ENCODE peak calls at places on chromosomes 11 and 22, in four cellular contexts. N is upper lobe of right lung, M is MM.1S, E is fibroblast of lung. L is an unnamed sample.
A peak's percentile ranks its signal among the peaks of the same experiment; 100 is the strongest.

GRCh38 chr22:46661221-46661851 is 41.1 kb downstream of the GRAMD4 start:
- DNase-seq in M (no peak), N (no peak), E (peak; percentile 69), L (peak; percentile 81)

GRCh38 chr11:46414899-46415298 is 23.3 kb upstream of the CHRM4 start:
- DNase-seq in E (no peak), M (no peak), N (peak; percentile 6), L (no peak)

GRCh38 chr11:115869780-115870431 is 365.7 kb upstream of the CADM1 start:
- DNase-seq in M (no peak), E (peak; percentile 55), N (peak; percentile 69), L (peak; percentile 3)

GRCh38 chr11:126638663-126639062 is 283.2 kb downstream of the ST3GAL4 start:
- DNase-seq in N (no peak), M (no peak), E (no peak), L (no peak)

GRCh38 chr11:74634537-74634936 is 42.2 kb downstream of the POLD3 start:
- DNase-seq in E (peak; percentile 43), M (no peak), N (no peak), L (peak; percentile 81)

GRCh38 chr11:16809901-16810668 is 71.6 kb downstream of the C11orf58 start:
- DNase-seq in N (no peak), M (no peak), E (peak; percentile 74), L (peak; percentile 50)

GRCh38 chr11:125833016-125833415 is at the start of gene PATE4:
- DNase-seq in E (no peak), M (no peak), N (no peak), L (no peak)

GRCh38 chr11:134515081-134515960 is 103.3 kb upstream of the B3GAT1 start:
- DNase-seq in E (no peak), M (no peak), N (peak; percentile 45), L (no peak)

GRCh38 chr22:27150530-27150909 is 493.1 kb downstream of the MIAT start:
- DNase-seq in M (no peak), E (no peak), N (no peak), L (no peak)

GRCh38 chr22:31227186-31227585 is 15.1 kb downstream of the LIMK2 start:
- DNase-seq in N (no peak), M (no peak), E (no peak), L (no peak)

GRCh38 chr11:78110830-78111229 is 28.6 kb downstream of the ALG8 start:
- DNase-seq in E (no peak), N (no peak), M (no peak), L (peak; percentile 53)

GRCh38 chr22:26937213-26937612 is 279.8 kb downstream of the MIAT start:
- DNase-seq in E (no peak), M (no peak), N (no peak), L (no peak)

GRCh38 chr11:7060828-7061227 is 28.0 kb upstream of the RBMXL2 start:
- DNase-seq in E (peak; percentile 58), M (no peak), N (no peak), L (peak; percentile 49)

GRCh38 chr11:129861702-129862107 is 33.7 kb downstream of the NFRKB start:
- DNase-seq in N (peak; percentile 80), E (peak; percentile 90), M (no peak), L (peak; percentile 94)

GRCh38 chr11:102666331-102666957 is 39.1 kb downstream of the MMP27 start:
- DNase-seq in M (peak; percentile 46), E (peak; percentile 70), N (no peak), L (peak; percentile 71)

GRCh38 chr11:31450841-31451240 is 58.6 kb downstream of the IMMP1L start:
- DNase-seq in M (no peak), E (no peak), N (no peak), L (no peak)

GRCh38 chr11:96827164-96827563 is 437.4 kb downstream of the JRKL start:
- DNase-seq in E (peak; percentile 46), N (no peak), M (no peak), L (peak; percentile 22)

GRCh38 chr11:69943066-69943465 is 123.8 kb upstream of the FGF3 start:
- DNase-seq in N (peak; percentile 30), E (no peak), M (no peak), L (no peak)

GRCh38 chr11:43690929-43691328 is 10.4 kb downstream of the HSD17B12 start:
- DNase-seq in E (no peak), N (no peak), M (no peak), L (no peak)

GRCh38 chr11:12585861-12586260 is 88.4 kb upstream of the TEAD1 start:
- DNase-seq in M (no peak), N (no peak), E (peak; percentile 20), L (peak; percentile 13)

GRCh38 chr11:107683807-107684206 is 28.0 kb downstream of the SLN start:
- DNase-seq in N (no peak), M (no peak), E (no peak), L (no peak)

GRCh38 chr11:29171350-29171950 is 845.4 kb downstream of the KCNA4 start:
- DNase-seq in E (no peak), N (no peak), M (no peak), L (no peak)

GRCh38 chr11:1921576-1922141 is 2.2 kb downstream of the TNNT3 start:
- DNase-seq in E (peak; percentile 19), N (no peak), M (no peak), L (peak; percentile 93)

GRCh38 chr11:112050721-112051120 is 23.1 kb downstream of the PIH1D2 start:
- DNase-seq in N (no peak), M (peak; percentile 14), E (no peak), L (no peak)

GRCh38 chr11:23585700-23586099 is 725.4 kb upstream of the CCDC179 start:
- DNase-seq in E (peak; percentile 37), M (no peak), N (no peak), L (peak; percentile 1)

GRCh38 chr11:94635072-94635471 is 67.9 kb downstream of the PIWIL4 start:
- DNase-seq in E (no peak), N (no peak), M (no peak), L (no peak)

GRCh38 chr11:62546937-62547625 is 475 bp upstream of the AHNAK start:
- DNase-seq in M (no peak), E (peak; percentile 57), N (no peak), L (peak; percentile 37)

GRCh38 chr22:40855960-40856512 is 403 bp downstream of the ST13 start:
- DNase-seq in N (no peak), E (peak; percentile 29), M (peak; percentile 28), L (peak; percentile 33)

DNA sequence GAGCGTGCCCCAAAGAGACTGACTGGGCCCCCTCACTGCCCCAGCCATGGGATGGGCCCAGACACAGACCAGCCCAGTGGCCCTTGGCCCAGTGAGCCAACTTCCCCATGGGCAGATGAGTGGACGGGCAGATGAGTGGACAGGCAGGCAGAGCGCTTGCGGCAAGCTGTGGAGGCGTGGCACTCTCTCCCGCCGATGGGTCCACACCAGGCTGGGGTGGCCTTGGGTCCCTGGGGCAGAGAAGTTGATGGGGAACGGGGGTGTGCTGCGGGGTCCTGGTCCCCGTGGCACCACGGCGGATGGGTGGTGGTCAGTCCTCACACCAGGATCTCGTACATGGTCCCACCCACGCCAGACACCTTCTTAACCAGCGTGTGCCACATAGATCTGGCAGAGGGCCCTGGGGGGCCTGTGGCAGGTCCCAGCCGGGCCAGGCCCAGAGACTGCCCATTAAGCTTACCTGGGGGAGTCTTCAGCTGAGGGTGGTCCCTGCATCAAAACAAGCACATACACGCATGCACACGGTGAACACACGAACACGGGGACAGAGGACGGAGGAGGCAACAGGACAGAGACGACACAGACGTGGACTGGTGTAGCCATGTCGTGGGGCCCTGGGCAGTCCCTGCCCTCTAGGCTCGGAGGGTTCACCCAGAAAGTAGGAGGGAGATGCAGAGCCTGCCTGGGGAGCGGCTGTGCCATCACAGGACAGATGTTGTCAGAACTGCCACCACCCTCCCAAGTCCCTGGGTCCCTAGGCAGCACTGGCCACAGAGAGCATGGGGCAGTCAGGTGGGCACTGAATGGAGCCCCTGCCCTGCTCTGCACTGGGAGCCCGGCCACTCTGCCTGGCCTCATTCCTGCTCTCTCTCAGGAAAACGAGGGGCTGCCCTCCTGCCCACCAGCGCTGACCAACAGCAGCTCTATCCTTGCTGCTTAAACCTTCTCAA is 182.2 kb downstream of the IGLL1 start:
- DNase-seq in M (no peak), N (peak; percentile 56), E (no peak), L (no peak)
- TF ChIP-seq CTCF in M (no peak), N (no peak), E (no peak), L (no peak)

GRCh38 chr22:22834783-22835182 is 52.8 kb upstream of the IGLL5 start:
- DNase-seq in E (no peak), N (no peak), M (no peak), L (no peak)
- H3K4me3 ChIP-seq in E (no peak overlapping the region), N (no peak overlapping the region), M (no peak overlapping the region), L (no peak overlapping the region)

GRCh38 chr22:37330200-37331033 is 48.1 kb downstream of the CYTH4 start:
- DNase-seq in M (peak; percentile 53), N (peak; percentile 77), E (peak; percentile 79), L (peak; percentile 94)
- TF ChIP-seq CTCF in M (peak; percentile 19), N (no peak), E (no peak), L (peak; percentile 24)

DNA sequence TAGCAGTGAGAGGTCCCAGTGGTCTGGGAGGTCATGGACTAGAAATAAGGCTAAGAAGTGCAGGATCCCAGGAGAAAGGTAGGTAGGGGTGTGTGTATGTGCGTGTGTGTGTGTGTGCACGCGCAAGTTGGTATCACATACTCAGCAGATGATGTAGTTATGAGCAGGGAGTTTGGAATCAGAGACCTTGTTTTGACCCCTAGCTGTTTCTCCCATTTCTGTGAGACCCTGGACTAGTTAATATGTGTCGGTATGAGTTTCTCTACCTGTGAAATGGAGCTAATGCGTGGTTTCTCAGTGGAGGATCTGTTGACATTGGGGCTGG is 1.3 kb downstream of the SERPING1 start:
- DNase-seq in E (peak; percentile 51), M (no peak), N (no peak), L (peak; percentile 59)
- H3K4me3 ChIP-seq in E (peak overlapping the region; percentile 65), M (no peak overlapping the region), N (peak overlapping the region; percentile 60), L (peak overlapping the region; percentile 66)

DNA sequence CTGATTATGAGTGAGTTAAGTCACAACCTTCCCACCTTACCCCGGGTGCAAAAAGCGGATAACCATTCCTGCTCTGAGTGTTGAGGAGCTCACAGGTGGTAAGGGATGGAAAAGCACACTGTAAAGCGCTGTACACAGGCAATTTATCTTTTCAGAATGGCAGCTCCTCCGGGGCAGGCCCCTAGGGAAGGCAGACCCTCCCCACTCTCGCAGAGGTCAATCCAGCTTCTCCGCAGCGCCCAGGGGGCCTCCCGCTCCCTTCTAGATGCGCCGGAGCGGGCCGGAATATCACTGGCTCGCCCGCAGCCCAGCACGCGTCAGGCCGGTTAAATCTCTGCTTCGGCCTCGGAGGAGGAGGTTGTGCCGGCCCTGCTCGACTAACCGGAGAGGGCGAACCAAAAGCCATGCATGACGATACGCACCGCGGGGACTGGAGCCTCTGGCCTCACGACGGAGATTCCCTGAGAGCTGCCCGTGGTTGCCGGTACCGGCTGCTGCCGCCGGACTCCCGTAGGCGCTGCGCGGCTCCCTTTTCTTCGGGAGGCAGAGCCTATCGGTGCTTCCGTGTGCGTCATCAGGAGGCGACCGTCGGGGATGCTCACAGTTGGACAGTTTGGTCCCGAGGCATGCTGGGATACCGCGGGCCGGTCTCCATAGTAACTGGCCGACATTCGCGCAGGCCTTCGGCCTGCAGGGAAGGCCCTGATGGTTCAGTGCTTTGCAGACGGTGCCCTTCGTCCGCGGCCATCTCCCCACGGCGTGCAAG is at the start of gene BRMS1:
- DNase-seq in E (peak; percentile 97), M (peak; percentile 97), N (peak; percentile 100), L (peak; percentile 98)
- TF ChIP-seq CTCF in E (no peak), M (peak; percentile 19), N (peak; percentile 20), L (peak; percentile 23)

GRCh38 chr11:66845143-66845875 is 2.1 kb downstream of the RCE1 start:
- DNase-seq in N (no peak), E (no peak), M (no peak), L (no peak)

GRCh38 chr11:66842896-66843775 is at the start of gene RCE1:
- DNase-seq in M (peak; percentile 92), N (peak; percentile 95), E (peak; percentile 86), L (peak; percentile 87)

GRCh38 chr11:66843776-66844495 is 695 bp downstream of the RCE1 start:
- DNase-seq in M (no peak), N (no peak), E (no peak), L (no peak)

GRCh38 chr11:66845876-66846212 is 2.6 kb downstream of the RCE1 start:
- DNase-seq in M (no peak), N (no peak), E (no peak), L (no peak)

GRCh38 chr11:66844496-66845142 is 1.4 kb downstream of the RCE1 start:
- DNase-seq in M (no peak), E (no peak), N (no peak), L (no peak)
- H3K4me3 ChIP-seq in M (peak overlapping the region; percentile 100), E (peak overlapping the region; percentile 99), N (peak overlapping the region; percentile 97), L (peak overlapping the region; percentile 98)